ENCODE peak calls at places on chromosome 10, in nine cellular contexts. L is stomach, P is uterus, F is body of pancreas, J is K562, E is ovary, K is GM12878, Z is IMR-90, T is suprapubic skin. N is an unnamed sample.

GRCh38 chr10:5956146-5956914 is 21.0 kb downstream of the IL15RA start:
- DNase-seq in L (no peak), P (no peak), F (no peak), J (no peak), E (peak; percentile 11), K (no peak), Z (no peak), T (peak; percentile 30), N (no peak)

GRCh38 chr10:132898391-132899053 is 43.8 kb downstream of the CFAP46 start:
- DNase-seq in L (no peak), P (peak; percentile 4), F (no peak), J (no peak), E (peak; percentile 12), K (no peak), Z (no peak), T (peak; percentile 56), N (no peak)

GRCh38 chr10:80168679-80169380 is 36.3 kb downstream of the PLAC9 start:
- DNase-seq in L (no peak), P (no peak), F (peak; percentile 52), J (peak; percentile 67), E (no peak), K (no peak), Z (peak; percentile 47), T (no peak), N (no peak)

GRCh38 chr10:118666350-118666749 is 70.9 kb upstream of the PRLHR start:
- DNase-seq in L (no peak), P (no peak), F (no peak), J (no peak), E (no peak), K (no peak), Z (no peak), T (no peak), N (no peak)

GRCh38 chr10:31650010-31650409 is 278.6 kb downstream of the ARHGAP12 start:
- DNase-seq in L (no peak), P (peak; percentile 93), F (peak; percentile 44), J (no peak), E (peak; percentile 71), K (no peak), Z (peak; percentile 92), T (peak; percentile 90), N (peak; percentile 66)

GRCh38 chr10:6204063-6204340 is 1.3 kb downstream of the PFKFB3 start:
- DNase-seq in L (peak; percentile 62), P (no peak), F (peak; percentile 37), J (no peak), E (peak; percentile 67), K (no peak), Z (no peak), T (no peak), N (no peak)

GRCh38 chr10:71259815-71260501 is 47.6 kb downstream of the UNC5B start:
- DNase-seq in L (peak; percentile 41), P (no peak), F (no peak), J (no peak), E (no peak), K (no peak), Z (no peak), T (no peak), N (no peak)

GRCh38 chr10:122165492-122165832 is 105.6 kb upstream of the BTBD16 start:
- DNase-seq in L (no peak), P (no peak), F (no peak), J (no peak), E (no peak), K (no peak), Z (no peak), T (no peak), N (no peak)

GRCh38 chr10:70604106-70604505 is 1.6 kb upstream of the PRF1 start:
- DNase-seq in L (no peak), P (no peak), F (no peak), J (no peak), E (no peak), K (no peak), Z (no peak), T (no peak), N (no peak)

GRCh38 chr10:62096534-62096933 is 172.1 kb downstream of the RTKN2 start:
- DNase-seq in L (no peak), P (no peak), F (no peak), J (no peak), E (no peak), K (no peak), Z (peak; percentile 68), T (no peak), N (no peak)

GRCh38 chr10:102208311-102209035 is 17.6 kb upstream of the ELOVL3 start:
- DNase-seq in L (no peak), P (no peak), F (no peak), J (no peak), E (no peak), K (no peak), Z (peak; percentile 52), T (no peak), N (no peak)

GRCh38 chr10:74156919-74157289 is 5.9 kb downstream of the ADK start:
- DNase-seq in L (peak; percentile 34), P (peak; percentile 41), F (peak; percentile 20), J (peak; percentile 38), E (peak; percentile 74), K (no peak), Z (peak; percentile 60), T (no peak), N (peak; percentile 57)

GRCh38 chr10:122516733-122517132 is 43.8 kb upstream of the DMBT1 start:
- DNase-seq in L (no peak), P (no peak), F (no peak), J (no peak), E (no peak), K (no peak), Z (no peak), T (no peak), N (no peak)

GRCh38 chr10:1309237-1309968 is 253.2 kb downstream of the WDR37 start:
- DNase-seq in L (no peak), P (no peak), F (no peak), J (no peak), E (no peak), K (no peak), Z (no peak), T (no peak), N (peak; percentile 8)

GRCh38 chr10:5551531-5552375 is 27.0 kb downstream of the CALML3 start:
- DNase-seq in L (no peak), P (no peak), F (no peak), J (peak; percentile 67), E (peak; percentile 26), K (peak; percentile 2), Z (peak; percentile 47), T (peak; percentile 48), N (no peak)

DNA sequence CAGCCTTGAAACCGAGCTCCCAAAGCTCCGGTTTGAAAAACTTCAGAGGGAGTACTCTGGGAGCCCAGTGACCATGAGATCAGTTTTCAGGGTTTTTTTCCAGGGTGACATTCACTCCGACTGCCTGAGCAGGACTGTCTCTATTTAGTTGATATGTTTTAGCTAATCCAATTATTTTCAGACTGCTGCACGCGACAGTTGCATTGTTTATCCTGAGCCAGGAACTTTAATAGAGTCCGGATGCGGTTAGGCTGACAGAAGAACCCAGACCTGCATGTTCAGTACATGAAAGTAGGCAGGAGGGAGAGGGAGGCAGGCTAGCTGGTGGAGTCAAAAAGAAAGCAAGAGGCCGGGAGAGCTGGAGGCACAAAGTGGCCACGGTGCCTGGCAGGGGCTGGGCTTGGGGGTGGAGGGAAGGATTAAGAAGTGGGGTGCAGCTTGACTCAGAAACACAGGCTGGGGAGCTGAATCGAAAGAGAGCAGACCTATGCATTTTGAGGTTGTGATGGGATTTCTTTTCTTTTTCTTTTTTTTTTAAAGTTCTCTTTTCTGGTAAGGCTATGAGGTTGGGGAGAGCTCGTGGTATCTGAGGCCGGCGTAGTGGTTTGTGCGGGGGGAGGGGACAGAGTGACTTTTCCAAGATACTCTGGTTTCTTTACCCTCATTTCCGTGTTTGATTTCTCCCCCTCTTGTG is 5.7 kb downstream of the GATA3 start:
- DNase-seq in L (no peak), P (no peak), F (no peak), J (no peak), E (no peak), K (peak; percentile 55), Z (peak; percentile 25), T (no peak), N (no peak)
- H3K4me1 ChIP-seq in L (peaks cover 4% of the 10 kb centered on the region), P (no peaks in the 10 kb centered on the region), F (peaks cover 8% of the 10 kb centered on the region), J (peaks cover 8% of the 10 kb centered on the region), E (no peaks in the 10 kb centered on the region), K (peaks cover 16% of the 10 kb centered on the region), Z (no peaks in the 10 kb centered on the region), T (peaks cover 50% of the 10 kb centered on the region), N (no peaks in the 10 kb centered on the region)

GRCh38 chr10:99612167-99612831 is 7.9 kb downstream of the SLC25A28 start:
- DNase-seq in L (no peak), P (peak; percentile 26), F (peak; percentile 54), J (peak; percentile 40), E (no peak), K (no peak), Z (peak; percentile 62), T (no peak), N (peak; percentile 26)
- TF ChIP-seq POLR2A in L (no peak), P (no peak), F (no peak), J (no peak), E (no peak), K (no peak), Z (peak; percentile 43), T (no peak), N (no peak)

GRCh38 chr10:12708921-12709320 is 292.6 kb downstream of the CCDC3 start:
- DNase-seq in L (no peak), P (no peak), F (no peak), J (no peak), E (no peak), K (no peak), Z (peak; percentile 56), T (no peak), N (peak; percentile 40)

GRCh38 chr10:12711344-12711708 is 290.2 kb downstream of the CCDC3 start:
- DNase-seq in L (no peak), P (no peak), F (no peak), J (no peak), E (no peak), K (no peak), Z (no peak), T (no peak), N (no peak)

GRCh38 chr10:12710594-12711343 is 290.7 kb downstream of the CCDC3 start:
- DNase-seq in L (peak; percentile 75), P (peak; percentile 70), F (peak; percentile 77), J (peak; percentile 62), E (peak; percentile 87), K (peak; percentile 26), Z (peak; percentile 87), T (peak; percentile 85), N (peak; percentile 83)

GRCh38 chr10:12710157-12710556 is 291.4 kb downstream of the CCDC3 start:
- DNase-seq in L (no peak), P (no peak), F (no peak), J (no peak), E (no peak), K (no peak), Z (no peak), T (no peak), N (no peak)

GRCh38 chr10:12709516-12709915 is 292.0 kb downstream of the CCDC3 start:
- DNase-seq in L (no peak), P (no peak), F (no peak), J (no peak), E (no peak), K (no peak), Z (peak; percentile 71), T (no peak), N (no peak)
- H3K27ac ChIP-seq in L (peak overlapping the region; percentile 75), P (peak overlapping the region; percentile 77), F (no peak overlapping the region), J (no peak overlapping the region), E (peak overlapping the region; percentile 29), K (no peak overlapping the region), Z (peak overlapping the region; percentile 93), T (peak overlapping the region; percentile 29), N (peak overlapping the region; percentile 69)

GRCh38 chr10:97977673-97978072 is 52.7 kb downstream of the CRTAC1 start:
- DNase-seq in L (no peak), P (no peak), F (no peak), J (no peak), E (no peak), K (no peak), Z (no peak), T (no peak), N (no peak)
- H3K4me1 ChIP-seq in L (no peaks in the 10 kb centered on the region), P (no peaks in the 10 kb centered on the region), F (no peaks in the 10 kb centered on the region), J (peaks cover 5% of the 10 kb centered on the region), E (no peaks in the 10 kb centered on the region), K (no peaks in the 10 kb centered on the region), Z (no peaks in the 10 kb centered on the region), T (peaks cover 3% of the 10 kb centered on the region), N (no peaks in the 10 kb centered on the region)